ENCODE peak calls at places on chromosomes 12 and 14, in seven cellular contexts. F is CD4-positive, alpha-beta T cell; O is K562; W is cardiac muscle cell; R is activated CD8-positive, alpha-beta memory T cell treated with anti-CD3 and anti-CD28 coated beads for 1 hour; N is HCEC 1CT; Z is NT2/D1. C is an unnamed sample.

GRCh38 chr14:105050551-105050897 is 14.7 kb downstream of the GPR132 start:
- DNase-seq in F (no peak), O (peak; percentile 34), W (peak; percentile 71), R (no peak), N (peak; percentile 23), Z (no peak), C (peak; percentile 73)

GRCh38 chr14:89429206-89430091 is 12.4 kb upstream of the FOXN3 start:
- DNase-seq in F (no peak), O (no peak), W (no peak), R (no peak), N (peak; percentile 30), Z (no peak), C (peak; percentile 17)

GRCh38 chr12:57241556-57242310 is 9.3 kb downstream of the STAC3 start:
- DNase-seq in F (no peak), O (no peak), W (no peak), R (no peak), N (no peak), Z (no peak), C (no peak)

GRCh38 chr12:131098178-131098981 is 144.7 kb downstream of the ADGRD1 start:
- DNase-seq in F (no peak), O (no peak), W (no peak), R (no peak), N (no peak), Z (no peak), C (no peak)

GRCh38 chr14:69268223-69268622 is 8.3 kb downstream of the GALNT16 start:
- DNase-seq in F (no peak), O (no peak), W (peak; percentile 31), R (no peak), N (peak; percentile 61), Z (no peak), C (peak; percentile 70)

GRCh38 chr12:3454780-3455179 is 36.2 kb upstream of the PRMT8 start:
- DNase-seq in F (no peak), O (no peak), W (no peak), R (no peak), N (no peak), Z (no peak), C (no peak)

GRCh38 chr12:64180951-64181350 is 41.1 kb downstream of the KICS2 start:
- DNase-seq in F (no peak), O (no peak), W (peak; percentile 66), R (no peak), N (peak; percentile 84), Z (no peak), C (peak; percentile 87)

GRCh38 chr12:104219361-104219892 is 3.8 kb downstream of the TXNRD1 start:
- DNase-seq in F (no peak), O (no peak), W (peak; percentile 99), R (no peak), N (peak; percentile 93), Z (no peak), C (peak; percentile 97)

GRCh38 chr14:50101417-50101816 is 15.0 kb downstream of the VCPKMT start:
- DNase-seq in F (no peak), O (no peak), W (no peak), R (no peak), N (no peak), Z (no peak), C (no peak)

GRCh38 chr14:98548071-98548686 is 723.8 kb downstream of the BCL11B start:
- DNase-seq in F (no peak), O (no peak), W (no peak), R (no peak), N (no peak), Z (no peak), C (no peak)

GRCh38 chr12:54357802-54358619 is 6.3 kb downstream of the GPR84 start:
- DNase-seq in F (no peak), O (peak; percentile 75), W (no peak), R (no peak), N (no peak), Z (no peak), C (peak; percentile 48)

GRCh38 chr14:62604524-62604923 is 440.7 kb downstream of the KCNH5 start:
- DNase-seq in F (no peak), O (no peak), W (no peak), R (no peak), N (no peak), Z (no peak), C (no peak)

GRCh38 chr12:39723831-39724230 is 104.2 kb upstream of the ABCD2 start:
- DNase-seq in F (no peak), O (no peak), W (peak; percentile 56), R (no peak), N (peak; percentile 26), Z (no peak), C (peak; percentile 18)

GRCh38 chr14:97298331-97298730 is 501.1 kb downstream of the VRK1 start:
- DNase-seq in F (no peak), O (peak; percentile 50), W (no peak), R (no peak), N (no peak), Z (no peak), C (no peak)

GRCh38 chr12:53985900-53986685 is 1.1 kb downstream of the HOXC10 start:
- DNase-seq in F (no peak), O (peak; percentile 39), W (no peak), R (no peak), N (no peak), Z (no peak), C (peak; percentile 64)

GRCh38 chr12:58727526-58727925 is 192.8 kb downstream of the LRIG3 start:
- DNase-seq in F (no peak), O (no peak), W (peak; percentile 59), R (no peak), N (no peak), Z (no peak), C (no peak)

C was measured in ELR.